ENCODE peak calls at places on chromosomes 4 and X, in ten cellular contexts. G is CD4-positive, alpha-beta memory T cell; Q is dorsolateral prefrontal cortex; H is astrocyte of the spinal cord; J is nephron progenitor cell; B is ascending aorta; P is SK-N-SH; R is KG1; U is HS-5; O is colonic mucosa. N is an unnamed sample.

GRCh38 chr4:78517050-78517652 is 34.4 kb upstream of the ANXA3 start:
- DNase-seq in R (no peak), G (no peak), U (no peak), O (no peak), Q (no peak), H (peak), P (peak), J (no peak), B (no peak), N (no peak)

GRCh38 chrX:55841962-55842752 is 124.6 kb downstream of the RRAGB start:
- DNase-seq in H (no peak), P (no peak), U (no peak), G (no peak), Q (no peak), B (no peak), J (no peak), R (no peak), O (no peak), N (no peak)

GRCh38 chr4:128462104-128462783 is 174.6 kb upstream of the PGRMC2 start:
- DNase-seq in B (no peak), O (no peak), G (no peak), Q (no peak), J (no peak), P (no peak), R (no peak), H (no peak), U (no peak), N (no peak)

GRCh38 chr4:186924723-186925122 is 201.1 kb upstream of the FAT1 start:
- DNase-seq in U (no peak), J (no peak), O (no peak), H (no peak), Q (no peak), R (no peak), G (no peak), P (no peak), B (no peak), N (no peak)

GRCh38 chr4:77044458-77045124 is 31.2 kb downstream of the CCNI start:
- DNase-seq in J (no peak), R (no peak), U (no peak), B (no peak), P (no peak), O (no peak), G (peak), H (peak), Q (no peak), N (no peak)

GRCh38 chr4:99207911-99208718 is 10.9 kb downstream of the ADH6 start:
- DNase-seq in J (no peak), H (peak), O (no peak), B (no peak), U (no peak), P (no peak), R (no peak), G (no peak), Q (no peak), N (no peak)

GRCh38 chr4:189084671-189085070 is 856.0 kb upstream of the FRG1 start:
- DNase-seq in P (no peak), U (no peak), B (no peak), O (no peak), R (no peak), J (no peak), G (no peak), Q (no peak), H (no peak), N (no peak)

GRCh38 chr4:144449623-144450022 is 196.3 kb upstream of the HHIP start:
- DNase-seq in Q (no peak), U (no peak), H (no peak), P (no peak), R (no peak), B (no peak), O (peak), G (no peak), J (no peak), N (no peak)

GRCh38 chr4:140630246-140630645 is 61.5 kb upstream of the UCP1 start:
- DNase-seq in B (no peak), P (no peak), Q (no peak), G (no peak), U (no peak), H (no peak), J (no peak), R (no peak), O (no peak), N (no peak)

GRCh38 chr4:134862116-134862515 is 660.5 kb upstream of the PABPC4L start:
- DNase-seq in B (no peak), O (no peak), G (no peak), J (no peak), H (peak), Q (no peak), P (no peak), R (no peak), U (peak), N (no peak)

GRCh38 chr4:105560488-105560887 is 8.1 kb downstream of the ARHGEF38 start:
- DNase-seq in B (no peak), H (peak), R (no peak), G (no peak), P (no peak), Q (no peak), O (no peak), J (no peak), U (no peak), N (no peak)

GRCh38 chrX:8044861-8045434 is 117.7 kb upstream of the PNPLA4 start:
- DNase-seq in B (no peak), P (no peak), Q (no peak), U (no peak), H (peak), J (no peak), O (no peak), R (no peak), G (no peak), N (no peak)

GRCh38 chr4:123896446-123897071 is 500.0 kb downstream of the SPRY1 start:
- DNase-seq in P (no peak), J (no peak), B (no peak), G (no peak), U (no peak), O (no peak), H (no peak), Q (no peak), R (no peak), N (no peak)

GRCh38 chrX:82528525-82528924 is 979.6 kb upstream of the POU3F4 start:
- DNase-seq in H (no peak), P (no peak), J (no peak), Q (no peak), U (no peak), O (no peak), G (no peak), B (no peak), R (no peak), N (no peak)

GRCh38 chrX:10085223-10085622 is 71.6 kb upstream of the CLCN4 start:
- DNase-seq in U (no peak), O (no peak), H (no peak), G (peak), R (no peak), P (no peak), J (no peak), B (no peak), Q (no peak), N (no peak)

GRCh38 chr4:128350449-128351045 is 62.9 kb upstream of the PGRMC2 start:
- DNase-seq in P (no peak), U (no peak), R (no peak), O (no peak), Q (no peak), H (no peak), G (no peak), B (no peak), J (no peak), N (no peak)

GRCh38 chr4:77917601-77918000 is 55.0 kb downstream of the MRPL1 start:
- DNase-seq in H (no peak), B (no peak), P (no peak), R (no peak), G (no peak), J (no peak), O (no peak), Q (no peak), U (no peak), N (no peak)